ENCODE peak calls at places on chromosomes 16 and 17, in ten cellular contexts. One of them, this sample, is unnamed.

GRCh38 chr16:81632392-81633146 is 146.5 kb upstream of the PLCG2 start:
- DNase-seq in heart right ventricle: no peak
- DNase-seq in left ventricle myocardium inferior: no peak
- DNase-seq in right cardiac atrium: no peak
- DNase-seq in transverse colon: peak; percentile 41
- DNase-seq in GM23338: no peak
- DNase-seq in effector memory CD4-positive, alpha-beta T cell: peak; percentile 57
- DNase-seq in HCT116: peak; percentile 93
- DNase-seq in tibial artery: no peak
- DNase-seq in PC-9: peak; percentile 79
- DNase-seq in this sample: peak; percentile 84

GRCh38 chr17:6105608-6106007 is 35.4 kb downstream of the WSCD1 start:
- DNase-seq in heart right ventricle: no peak
- DNase-seq in left ventricle myocardium inferior: no peak
- DNase-seq in right cardiac atrium: no peak
- DNase-seq in transverse colon: peak; percentile 32
- DNase-seq in GM23338: no peak
- DNase-seq in effector memory CD4-positive, alpha-beta T cell: no peak
- DNase-seq in HCT116: no peak
- DNase-seq in tibial artery: no peak
- DNase-seq in PC-9: no peak
- DNase-seq in this sample: no peak

GRCh38 chr16:22692916-22693646 is 120.9 kb upstream of the HS3ST2 start:
- DNase-seq in heart right ventricle: no peak
- DNase-seq in left ventricle myocardium inferior: no peak
- DNase-seq in right cardiac atrium: no peak
- DNase-seq in transverse colon: no peak
- DNase-seq in GM23338: no peak
- DNase-seq in effector memory CD4-positive, alpha-beta T cell: no peak
- DNase-seq in HCT116: no peak
- DNase-seq in tibial artery: no peak
- DNase-seq in PC-9: no peak
- DNase-seq in this sample: no peak

GRCh38 chr16:75093598-75094540 is 22.7 kb downstream of the LDHD start:
- DNase-seq in heart right ventricle: no peak
- DNase-seq in left ventricle myocardium inferior: no peak
- DNase-seq in right cardiac atrium: no peak
- DNase-seq in transverse colon: no peak
- DNase-seq in GM23338: no peak
- DNase-seq in effector memory CD4-positive, alpha-beta T cell: no peak
- DNase-seq in HCT116: no peak
- DNase-seq in tibial artery: no peak
- DNase-seq in PC-9: no peak
- DNase-seq in this sample: no peak

GRCh38 chr16:27721548-27722265 is 171.8 kb downstream of the KATNIP start:
- DNase-seq in heart right ventricle: peak; percentile 63
- DNase-seq in left ventricle myocardium inferior: peak; percentile 77
- DNase-seq in right cardiac atrium: peak; percentile 93
- DNase-seq in transverse colon: peak; percentile 37
- DNase-seq in GM23338: no peak
- DNase-seq in effector memory CD4-positive, alpha-beta T cell: no peak
- DNase-seq in HCT116: no peak
- DNase-seq in tibial artery: peak; percentile 84
- DNase-seq in PC-9: no peak
- DNase-seq in this sample: no peak

GRCh38 chr16:31452631-31453106 is 6.6 kb upstream of the ARMC5 start:
- DNase-seq in heart right ventricle: no peak
- DNase-seq in left ventricle myocardium inferior: no peak
- DNase-seq in right cardiac atrium: peak; percentile 32
- DNase-seq in transverse colon: no peak
- DNase-seq in GM23338: peak; percentile 42
- DNase-seq in effector memory CD4-positive, alpha-beta T cell: no peak
- DNase-seq in HCT116: no peak
- DNase-seq in tibial artery: peak; percentile 23
- DNase-seq in PC-9: peak; percentile 58
- DNase-seq in this sample: no peak

GRCh38 chr17:31691251-31691905 is 167.7 kb downstream of the COPRS start:
- DNase-seq in heart right ventricle: no peak
- DNase-seq in left ventricle myocardium inferior: no peak
- DNase-seq in right cardiac atrium: no peak
- DNase-seq in transverse colon: no peak
- DNase-seq in GM23338: no peak
- DNase-seq in effector memory CD4-positive, alpha-beta T cell: no peak
- DNase-seq in HCT116: no peak
- DNase-seq in tibial artery: no peak
- DNase-seq in PC-9: no peak
- DNase-seq in this sample: no peak

GRCh38 chr16:76531236-76531635 is 254.0 kb downstream of the CNTNAP4 start:
- DNase-seq in heart right ventricle: no peak
- DNase-seq in left ventricle myocardium inferior: no peak
- DNase-seq in right cardiac atrium: no peak
- DNase-seq in transverse colon: no peak
- DNase-seq in GM23338: no peak
- DNase-seq in effector memory CD4-positive, alpha-beta T cell: no peak
- DNase-seq in HCT116: no peak
- DNase-seq in tibial artery: no peak
- DNase-seq in PC-9: no peak
- DNase-seq in this sample: no peak

GRCh38 chr16:48824271-48824670 is 214.3 kb upstream of the N4BP1 start:
- DNase-seq in heart right ventricle: no peak
- DNase-seq in left ventricle myocardium inferior: peak; percentile 25
- DNase-seq in right cardiac atrium: no peak
- DNase-seq in transverse colon: peak; percentile 17
- DNase-seq in GM23338: no peak
- DNase-seq in effector memory CD4-positive, alpha-beta T cell: no peak
- DNase-seq in HCT116: no peak
- DNase-seq in tibial artery: no peak
- DNase-seq in PC-9: no peak
- DNase-seq in this sample: no peak

GRCh38 chr16:11128211-11129123 is 127.5 kb downstream of the SOCS1 start:
- DNase-seq in heart right ventricle: peak; percentile 76
- DNase-seq in left ventricle myocardium inferior: peak; percentile 79
- DNase-seq in right cardiac atrium: peak; percentile 80
- DNase-seq in transverse colon: no peak
- DNase-seq in GM23338: no peak
- DNase-seq in effector memory CD4-positive, alpha-beta T cell: no peak
- DNase-seq in HCT116: no peak
- DNase-seq in tibial artery: no peak
- DNase-seq in PC-9: no peak
- DNase-seq in this sample: peak; percentile 53

GRCh38 chr17:57524790-57525543 is 220.1 kb downstream of the CCDC182 start:
- DNase-seq in heart right ventricle: no peak
- DNase-seq in left ventricle myocardium inferior: no peak
- DNase-seq in right cardiac atrium: no peak
- DNase-seq in transverse colon: no peak
- DNase-seq in GM23338: no peak
- DNase-seq in effector memory CD4-positive, alpha-beta T cell: no peak
- DNase-seq in HCT116: no peak
- DNase-seq in tibial artery: no peak
- DNase-seq in PC-9: no peak
- DNase-seq in this sample: no peak

GRCh38 chr16:29926675-29927522 is 873 bp upstream of the KCTD13 start:
- DNase-seq in heart right ventricle: no peak
- DNase-seq in left ventricle myocardium inferior: no peak
- DNase-seq in right cardiac atrium: peak; percentile 59
- DNase-seq in transverse colon: peak; percentile 47
- DNase-seq in GM23338: peak; percentile 33
- DNase-seq in effector memory CD4-positive, alpha-beta T cell: no peak
- DNase-seq in HCT116: no peak
- DNase-seq in tibial artery: no peak
- DNase-seq in PC-9: no peak
- DNase-seq in this sample: peak; percentile 32

DNA sequence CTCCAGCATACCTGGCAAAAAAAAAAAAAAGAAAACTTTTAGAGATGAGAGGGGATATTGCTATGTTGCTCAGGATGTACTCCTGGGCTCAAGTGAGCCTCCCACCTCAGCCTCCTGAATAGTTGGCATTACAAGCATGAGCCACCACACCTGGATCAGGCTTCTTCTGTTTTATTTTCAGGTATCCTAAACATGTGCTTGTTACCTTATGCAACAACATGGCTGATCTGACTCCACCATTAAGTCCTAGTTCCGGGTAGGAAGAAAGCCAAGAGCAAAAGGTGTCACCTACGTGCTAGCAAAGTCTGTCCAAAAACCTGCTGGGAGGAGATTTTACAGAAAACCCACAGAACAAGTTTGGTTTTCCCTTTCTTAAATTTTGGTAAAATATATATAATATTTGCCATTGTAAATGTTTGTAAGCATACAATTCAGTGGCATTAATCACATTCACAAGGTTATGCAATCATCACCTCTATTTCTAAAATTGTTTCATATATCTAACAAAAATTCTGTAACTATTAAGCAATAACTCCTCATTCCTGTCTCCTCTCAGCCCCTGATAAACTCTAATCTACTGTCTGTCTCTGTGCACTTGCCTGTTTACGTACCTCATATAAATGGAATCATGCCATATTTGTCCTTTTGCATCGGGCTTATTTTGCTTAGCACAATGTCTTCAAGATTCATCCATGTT is 9.1 kb upstream of the CACNG3 start:
- DNase-seq in heart right ventricle: no peak
- DNase-seq in left ventricle myocardium inferior: no peak
- DNase-seq in right cardiac atrium: no peak
- DNase-seq in transverse colon: no peak
- DNase-seq in GM23338: no peak
- DNase-seq in effector memory CD4-positive, alpha-beta T cell: no peak
- DNase-seq in HCT116: no peak
- DNase-seq in tibial artery: no peak
- DNase-seq in PC-9: no peak
- DNase-seq in this sample: no peak
- H3K27me3 ChIP-seq in heart right ventricle: peaks cover 17% of the 10 kb centered on the region
- H3K27me3 ChIP-seq in left ventricle myocardium inferior: peaks cover 63% of the 10 kb centered on the region
- H3K27me3 ChIP-seq in right cardiac atrium: no peaks in the 10 kb centered on the region
- H3K27me3 ChIP-seq in transverse colon: peaks cover 3% of the 10 kb centered on the region
- H3K27me3 ChIP-seq in GM23338: no peaks in the 10 kb centered on the region
- H3K27me3 ChIP-seq in effector memory CD4-positive, alpha-beta T cell: no peaks in the 10 kb centered on the region
- H3K27me3 ChIP-seq in HCT116: peaks cover 3% of the 10 kb centered on the region
- H3K27me3 ChIP-seq in tibial artery: no peaks in the 10 kb centered on the region
- H3K27me3 ChIP-seq in PC-9: no peaks in the 10 kb centered on the region
- H3K27me3 ChIP-seq in this sample: no peaks in the 10 kb centered on the region

GRCh38 chr17:49990921-49991320 is 4.1 kb downstream of the DLX3 start:
- DNase-seq in heart right ventricle: no peak
- DNase-seq in left ventricle myocardium inferior: no peak
- DNase-seq in right cardiac atrium: no peak
- DNase-seq in transverse colon: no peak
- DNase-seq in GM23338: no peak
- DNase-seq in effector memory CD4-positive, alpha-beta T cell: no peak
- DNase-seq in HCT116: no peak
- DNase-seq in tibial artery: no peak
- DNase-seq in PC-9: no peak
- DNase-seq in this sample: no peak
- H3K27me3 ChIP-seq in heart right ventricle: peaks cover 94% of the 10 kb centered on the region
- H3K27me3 ChIP-seq in left ventricle myocardium inferior: peaks cover 98% of the 10 kb centered on the region
- H3K27me3 ChIP-seq in right cardiac atrium: no peaks in the 10 kb centered on the region
- H3K27me3 ChIP-seq in transverse colon: peaks cover 94% of the 10 kb centered on the region
- H3K27me3 ChIP-seq in GM23338: peaks cover 100% of the 10 kb centered on the region
- H3K27me3 ChIP-seq in effector memory CD4-positive, alpha-beta T cell: peaks cover 42% of the 10 kb centered on the region
- H3K27me3 ChIP-seq in HCT116: peaks cover 12% of the 10 kb centered on the region
- H3K27me3 ChIP-seq in tibial artery: peaks cover 69% of the 10 kb centered on the region
- H3K27me3 ChIP-seq in PC-9: peaks cover 7% of the 10 kb centered on the region
- H3K27me3 ChIP-seq in this sample: no peaks in the 10 kb centered on the region

DNA sequence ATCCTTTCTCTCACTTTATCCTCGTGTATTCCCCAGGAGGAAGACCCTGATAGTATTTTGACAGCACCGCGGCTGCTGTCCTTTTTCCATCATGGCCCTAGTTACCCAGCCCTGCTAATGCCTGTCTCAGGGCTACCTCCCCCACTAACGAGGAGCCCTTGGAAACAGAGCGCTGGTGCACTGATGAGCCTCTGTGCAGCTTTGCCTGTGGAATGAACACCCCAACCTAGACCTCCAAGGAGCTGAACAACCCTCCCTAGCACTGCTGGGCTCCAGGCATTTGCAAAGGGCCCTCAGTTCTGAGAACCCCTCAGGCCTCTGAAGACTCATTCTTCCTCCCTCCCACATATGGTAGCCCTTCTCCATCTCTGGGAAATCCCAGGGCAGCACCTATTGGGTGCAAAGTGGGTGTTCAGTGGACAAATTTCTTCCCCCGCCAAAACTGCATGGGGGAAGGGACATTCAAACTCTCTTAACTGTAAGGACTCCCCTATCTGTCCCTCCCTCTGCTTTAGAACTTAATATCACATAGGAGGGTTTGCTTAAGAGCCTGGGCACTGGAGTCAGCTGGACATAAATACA is 23.4 kb upstream of the CCL1 start:
- DNase-seq in heart right ventricle: no peak
- DNase-seq in left ventricle myocardium inferior: no peak
- DNase-seq in right cardiac atrium: no peak
- DNase-seq in transverse colon: no peak
- DNase-seq in GM23338: no peak
- DNase-seq in effector memory CD4-positive, alpha-beta T cell: no peak
- DNase-seq in HCT116: no peak
- DNase-seq in tibial artery: no peak
- DNase-seq in PC-9: no peak
- DNase-seq in this sample: no peak
- H3K27me3 ChIP-seq in heart right ventricle: peaks cover 12% of the 10 kb centered on the region
- H3K27me3 ChIP-seq in left ventricle myocardium inferior: peaks cover 76% of the 10 kb centered on the region
- H3K27me3 ChIP-seq in right cardiac atrium: no peaks in the 10 kb centered on the region
- H3K27me3 ChIP-seq in transverse colon: no peaks in the 10 kb centered on the region
- H3K27me3 ChIP-seq in GM23338: no peaks in the 10 kb centered on the region
- H3K27me3 ChIP-seq in effector memory CD4-positive, alpha-beta T cell: no peaks in the 10 kb centered on the region
- H3K27me3 ChIP-seq in HCT116: peaks cover 47% of the 10 kb centered on the region
- H3K27me3 ChIP-seq in tibial artery: peaks cover 3% of the 10 kb centered on the region
- H3K27me3 ChIP-seq in PC-9: peaks cover 72% of the 10 kb centered on the region
- H3K27me3 ChIP-seq in this sample: no peaks in the 10 kb centered on the region

GRCh38 chr16:85927938-85928337 is 29.0 kb downstream of the IRF8 start:
- DNase-seq in heart right ventricle: no peak
- DNase-seq in left ventricle myocardium inferior: no peak
- DNase-seq in right cardiac atrium: no peak
- DNase-seq in transverse colon: no peak
- DNase-seq in GM23338: no peak
- DNase-seq in effector memory CD4-positive, alpha-beta T cell: no peak
- DNase-seq in HCT116: no peak
- DNase-seq in tibial artery: no peak
- DNase-seq in PC-9: no peak
- DNase-seq in this sample: no peak
- H3K27me3 ChIP-seq in heart right ventricle: peaks cover 34% of the 10 kb centered on the region
- H3K27me3 ChIP-seq in left ventricle myocardium inferior: peaks cover 97% of the 10 kb centered on the region
- H3K27me3 ChIP-seq in right cardiac atrium: no peaks in the 10 kb centered on the region
- H3K27me3 ChIP-seq in transverse colon: no peaks in the 10 kb centered on the region
- H3K27me3 ChIP-seq in GM23338: no peaks in the 10 kb centered on the region
- H3K27me3 ChIP-seq in effector memory CD4-positive, alpha-beta T cell: no peaks in the 10 kb centered on the region
- H3K27me3 ChIP-seq in HCT116: peaks cover 30% of the 10 kb centered on the region
- H3K27me3 ChIP-seq in tibial artery: peaks cover 65% of the 10 kb centered on the region
- H3K27me3 ChIP-seq in PC-9: peaks cover 97% of the 10 kb centered on the region
- H3K27me3 ChIP-seq in this sample: no peaks in the 10 kb centered on the region

DNA sequence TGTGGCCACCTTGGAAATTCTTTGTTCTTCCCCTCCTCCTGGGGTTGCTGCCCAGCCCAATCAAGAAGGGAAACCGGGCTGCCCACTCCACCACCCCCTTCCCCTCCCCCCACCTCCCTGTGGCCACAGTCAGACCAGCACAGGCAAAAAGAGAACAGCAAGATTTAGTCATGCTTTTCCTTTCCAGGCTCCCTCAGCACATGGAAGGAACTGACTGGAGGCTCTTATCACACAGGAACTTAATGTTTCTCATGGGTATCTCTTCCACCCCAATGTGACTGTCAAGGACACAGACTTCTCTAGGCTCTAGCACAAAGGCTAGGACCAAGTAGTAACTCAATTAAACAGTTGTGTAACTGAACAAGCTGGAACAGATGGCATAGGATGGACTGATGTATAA is 3.0 kb upstream of the CCL1 start:
- DNase-seq in heart right ventricle: no peak
- DNase-seq in left ventricle myocardium inferior: no peak
- DNase-seq in right cardiac atrium: no peak
- DNase-seq in transverse colon: no peak
- DNase-seq in GM23338: no peak
- DNase-seq in effector memory CD4-positive, alpha-beta T cell: no peak
- DNase-seq in HCT116: no peak
- DNase-seq in tibial artery: no peak
- DNase-seq in PC-9: no peak
- DNase-seq in this sample: no peak
- H3K27me3 ChIP-seq in heart right ventricle: peaks cover 20% of the 10 kb centered on the region
- H3K27me3 ChIP-seq in left ventricle myocardium inferior: peaks cover 66% of the 10 kb centered on the region
- H3K27me3 ChIP-seq in right cardiac atrium: no peaks in the 10 kb centered on the region
- H3K27me3 ChIP-seq in transverse colon: no peaks in the 10 kb centered on the region
- H3K27me3 ChIP-seq in GM23338: no peaks in the 10 kb centered on the region
- H3K27me3 ChIP-seq in effector memory CD4-positive, alpha-beta T cell: no peaks in the 10 kb centered on the region
- H3K27me3 ChIP-seq in HCT116: peaks cover 18% of the 10 kb centered on the region
- H3K27me3 ChIP-seq in tibial artery: peaks cover 16% of the 10 kb centered on the region
- H3K27me3 ChIP-seq in PC-9: peaks cover 15% of the 10 kb centered on the region
- H3K27me3 ChIP-seq in this sample: no peaks in the 10 kb centered on the region